ENCODE peak calls at places on chromosomes 6 and 20, in six cellular contexts. G is spleen, U is MM.1S, A is HAP-1, J is pancreas, R is DND-41. T is an unnamed sample.

GRCh38 chr20:5642155-5642981 is 107.8 kb upstream of the SHLD1 start:
- DNase-seq in G (no peak), U (no peak), A (no peak), J (no peak), R (no peak), T (no peak)

GRCh38 chr6:3549314-3549940 is 92.6 kb upstream of the SLC22A23 start:
- DNase-seq in G (no peak), U (no peak), A (no peak), J (no peak), R (no peak), T (no peak)

GRCh38 chr6:34529665-34530327 is 26.3 kb downstream of the SPDEF start:
- DNase-seq in G (no peak), U (no peak), A (no peak), J (peak; percentile 54), R (no peak), T (no peak)

GRCh38 chr20:57688864-57689263 is 21.0 kb downstream of the PMEPA1 start:
- DNase-seq in G (no peak), U (no peak), A (no peak), J (no peak), R (no peak), T (peak; percentile 52)

GRCh38 chr6:42555477-42556457 is 8.1 kb upstream of the UBR2 start:
- DNase-seq in G (no peak), U (peak; percentile 51), A (peak; percentile 69), J (no peak), R (peak; percentile 37), T (no peak)

GRCh38 chr6:43937236-43938177 is 167.5 kb downstream of the VEGFA start:
- DNase-seq in G (peak; percentile 50), U (no peak), A (no peak), J (peak; percentile 5), R (peak; percentile 1), T (peak; percentile 13)

GRCh38 chr20:1933465-1933870 is 38.3 kb downstream of the SIRPA start:
- DNase-seq in G (no peak), U (no peak), A (no peak), J (peak; percentile 42), R (no peak), T (peak; percentile 70)

GRCh38 chr6:156109713-156110112 is 654.1 kb upstream of the NOX3 start:
- DNase-seq in G (no peak), U (peak; percentile 7), A (no peak), J (no peak), R (no peak), T (no peak)

GRCh38 chr20:4813839-4814695 is 92.4 kb downstream of the PRND start:
- DNase-seq in G (peak; percentile 88), U (peak; percentile 27), A (no peak), J (no peak), R (peak; percentile 18), T (no peak)

GRCh38 chr20:53844259-53844658 is 226.1 kb downstream of the BCAS1 start:
- DNase-seq in G (no peak), U (no peak), A (no peak), J (no peak), R (no peak), T (no peak)

GRCh38 chr20:43388267-43389081 is 69.2 kb upstream of the SRSF6 start:
- DNase-seq in G (no peak), U (no peak), A (no peak), J (peak; percentile 26), R (no peak), T (peak; percentile 45)

GRCh38 chr6:130981409-130981808 is 81.6 kb downstream of the EPB41L2 start:
- DNase-seq in G (no peak), U (no peak), A (no peak), J (no peak), R (no peak), T (peak; percentile 70)

GRCh38 chr6:168209420-168209819 is 110.2 kb downstream of the DACT2 start:
- DNase-seq in G (peak; percentile 66), U (no peak), A (no peak), J (no peak), R (no peak), T (no peak)

GRCh38 chr6:38499697-38500096 is 140.0 kb downstream of the BTBD9 start:
- DNase-seq in G (no peak), U (no peak), A (no peak), J (no peak), R (no peak), T (no peak)

GRCh38 chr6:143542915-143543314 is 31.4 kb upstream of the FUCA2 start:
- DNase-seq in G (no peak), U (no peak), A (no peak), J (no peak), R (no peak), T (no peak)

GRCh38 chr20:21613512-21613911 is 92.0 kb upstream of the PAX1 start:
- DNase-seq in G (no peak), U (no peak), A (no peak), J (peak; percentile 30), R (peak; percentile 9), T (no peak)

GRCh38 chr6:25172819-25173218 is 106.4 kb upstream of the CARMIL1 start:
- DNase-seq in G (no peak), U (no peak), A (no peak), J (no peak), R (no peak), T (no peak)

GRCh38 chr6:4676016-4676415 is 100.2 kb upstream of the CDYL start:
- DNase-seq in G (no peak), U (no peak), A (no peak), J (no peak), R (no peak), T (no peak)

GRCh38 chr20:63301671-63302070 is 8.7 kb downstream of the COL20A1 start:
- DNase-seq in G (no peak), U (no peak), A (no peak), J (no peak), R (no peak), T (no peak)

GRCh38 chr6:43986177-43986825 is 141.0 kb downstream of the MRPL14 start:
- DNase-seq in G (no peak), U (no peak), A (no peak), J (no peak), R (no peak), T (no peak)

GRCh38 chr6:107847844-107848802 is 24.0 kb upstream of the SCML4 start:
- DNase-seq in G (peak; percentile 96), U (peak; percentile 62), A (peak; percentile 94), J (peak; percentile 90), R (peak; percentile 78), T (peak; percentile 79)

GRCh38 chr6:55276745-55277627 is 50.3 kb upstream of the GFRAL start:
- DNase-seq in G (no peak), U (peak; percentile 72), A (peak; percentile 48), J (no peak), R (peak; percentile 18), T (peak; percentile 18)

GRCh38 chr6:129748901-129749748 is 39.1 kb upstream of the ARHGAP18 start:
- DNase-seq in G (no peak), U (peak; percentile 53), A (no peak), J (no peak), R (no peak), T (no peak)

GRCh38 chr6:135073757-135074393 is 19.3 kb upstream of the HBS1L start:
- DNase-seq in G (no peak), U (no peak), A (no peak), J (no peak), R (no peak), T (no peak)

GRCh38 chr6:165937564-165938358 is 229.9 kb downstream of the TBXT start:
- DNase-seq in G (no peak), U (no peak), A (no peak), J (no peak), R (no peak), T (no peak)

GRCh38 chr20:46273701-46274100 is 34.6 kb downstream of the CDH22 start:
- DNase-seq in G (no peak), U (no peak), A (no peak), J (no peak), R (no peak), T (no peak)

GRCh38 chr6:33672808-33673207 is 38.7 kb downstream of the UQCC2 start:
- DNase-seq in G (no peak), U (no peak), A (no peak), J (peak; percentile 55), R (no peak), T (no peak)

GRCh38 chr6:150627154-150627553 is 27.5 kb downstream of the PLEKHG1 start:
- DNase-seq in G (no peak), U (no peak), A (no peak), J (no peak), R (no peak), T (no peak)

GRCh38 chr6:150627601-150628012 is 27.9 kb downstream of the PLEKHG1 start:
- DNase-seq in G (no peak), U (no peak), A (no peak), J (no peak), R (no peak), T (no peak)

GRCh38 chr6:150625927-150626326 is 26.2 kb downstream of the PLEKHG1 start:
- DNase-seq in G (no peak), U (no peak), A (no peak), J (no peak), R (no peak), T (no peak)

GRCh38 chr6:150631283-150631981 is 31.7 kb downstream of the PLEKHG1 start:
- DNase-seq in G (peak; percentile 82), U (no peak), A (no peak), J (no peak), R (no peak), T (no peak)

GRCh38 chr6:150628908-150629307 is 29.2 kb downstream of the PLEKHG1 start:
- DNase-seq in G (no peak), U (no peak), A (no peak), J (no peak), R (no peak), T (no peak)
- H3K4me1 ChIP-seq in G (peaks cover 69% of the 10 kb centered on the region), U (peaks cover 4% of the 10 kb centered on the region), A (peaks cover 2% of the 10 kb centered on the region), J (peaks cover 9% of the 10 kb centered on the region), R (no peaks in the 10 kb centered on the region), T (no peaks in the 10 kb centered on the region)

DNA sequence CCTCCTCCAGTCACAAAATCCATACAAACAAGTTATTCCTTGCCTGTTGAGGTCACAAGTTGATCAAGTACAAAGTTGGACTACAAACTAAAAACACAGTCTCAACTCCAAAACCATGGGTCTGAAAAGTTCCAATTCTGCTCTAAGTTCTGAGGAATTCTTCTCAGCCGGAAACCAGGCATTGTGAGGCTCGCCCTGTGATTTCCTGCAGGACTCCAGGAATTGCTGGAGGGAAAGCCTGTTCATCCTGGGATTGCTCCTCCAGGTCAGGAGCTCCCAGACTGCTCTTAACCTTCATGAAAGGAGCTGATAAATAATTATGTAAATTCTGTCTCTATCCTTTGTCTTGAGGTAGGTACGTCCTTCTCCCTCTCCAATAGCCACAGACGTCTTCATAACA is 8.5 kb downstream of the TRAM2 start:
- DNase-seq in G (no peak), U (no peak), A (no peak), J (no peak), R (no peak), T (no peak)
- H3K4me1 ChIP-seq in G (peaks cover 75% of the 10 kb centered on the region), U (peaks cover 93% of the 10 kb centered on the region), A (peaks cover 26% of the 10 kb centered on the region), J (no peaks in the 10 kb centered on the region), R (peaks cover 58% of the 10 kb centered on the region), T (no peaks in the 10 kb centered on the region)

GRCh38 chr20:44969320-44969879 is 3.1 kb downstream of the STK4 start:
- DNase-seq in G (no peak), U (peak; percentile 38), A (no peak), J (no peak), R (no peak), T (no peak)
- H3K4me1 ChIP-seq in G (peaks cover 69% of the 10 kb centered on the region), U (peaks cover 32% of the 10 kb centered on the region), A (peaks cover 38% of the 10 kb centered on the region), J (peaks cover 11% of the 10 kb centered on the region), R (peaks cover 58% of the 10 kb centered on the region), T (no peaks in the 10 kb centered on the region)

DNA sequence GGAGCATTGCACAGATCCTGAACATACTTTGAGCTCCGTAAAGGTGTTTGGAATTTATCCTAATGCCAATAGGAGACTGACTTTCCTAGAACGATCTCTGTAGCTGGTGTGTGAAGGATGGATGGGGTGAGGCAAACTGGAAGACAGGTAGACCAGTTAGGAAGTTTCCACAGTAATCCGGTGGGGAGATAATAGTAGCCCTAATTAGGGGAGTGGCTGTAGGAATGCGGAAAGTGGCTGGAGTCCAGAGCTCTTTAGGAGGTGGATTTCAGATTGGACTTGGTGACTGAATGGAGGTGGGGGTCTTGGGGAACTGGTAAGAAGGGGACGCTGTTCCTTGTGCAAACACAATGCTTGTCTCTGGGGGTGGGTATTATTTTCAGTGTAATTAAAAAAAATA is 146.3 kb downstream of the SOX4 start:
- DNase-seq in G (no peak), U (no peak), A (peak; percentile 33), J (no peak), R (no peak), T (no peak)
- H3K4me1 ChIP-seq in G (peaks cover 12% of the 10 kb centered on the region), U (no peaks in the 10 kb centered on the region), A (peaks cover 29% of the 10 kb centered on the region), J (peaks cover 15% of the 10 kb centered on the region), R (peaks cover 16% of the 10 kb centered on the region), T (no peaks in the 10 kb centered on the region)

T was measured in uterus.